ENCODE peak calls at places on chromosomes 12 and 14, in eight cellular contexts. O, R, C, I, M, J, F and A are unnamed samples.

GRCh38 chr14:64438181-64438839 is 27.0 kb upstream of the AKAP5 start:
- DNase-seq in O (peak), R (no peak), C (peak), I (no peak), M (no peak), J (peak), F (no peak), A (no peak)

GRCh38 chr14:23633160-23633701 is 2.9 kb upstream of the DHRS2 start:
- DNase-seq in O (no peak), R (no peak), C (no peak), I (no peak), M (peak), J (no peak), F (no peak), A (no peak)

GRCh38 chr12:90871697-90872096 is 83.3 kb downstream of the CCER1 start:
- DNase-seq in O (no peak), R (no peak), C (no peak), I (no peak), M (no peak), J (no peak), F (no peak), A (no peak)

GRCh38 chr14:61322011-61322798 is 826 bp downstream of the PRKCH start:
- DNase-seq in O (no peak), R (peak), C (no peak), I (peak), M (peak), J (no peak), F (no peak), A (no peak)

GRCh38 chr12:10362828-10363664 is 26.8 kb downstream of the KLRK1 start:
- DNase-seq in O (no peak), R (no peak), C (peak), I (peak), M (no peak), J (no peak), F (peak), A (peak)

GRCh38 chr14:72708708-72709475 is 185.0 kb downstream of the DPF3 start:
- DNase-seq in O (peak), R (no peak), C (no peak), I (no peak), M (no peak), J (no peak), F (no peak), A (no peak)

GRCh38 chr12:65015850-65016249 is 105.3 kb downstream of the WIF1 start:
- DNase-seq in O (no peak), R (no peak), C (no peak), I (no peak), M (no peak), J (no peak), F (no peak), A (no peak)

GRCh38 chr14:89678715-89679220 is 261.7 kb upstream of the FOXN3 start:
- DNase-seq in O (no peak), R (no peak), C (no peak), I (no peak), M (no peak), J (no peak), F (no peak), A (no peak)

GRCh38 chr12:71441350-71441748 is 1.8 kb downstream of the LGR5 start:
- DNase-seq in O (no peak), R (no peak), C (no peak), I (no peak), M (no peak), J (no peak), F (no peak), A (no peak)

GRCh38 chr14:70972107-70972976 is 65.1 kb downstream of the PCNX1 start:
- DNase-seq in O (peak), R (peak), C (peak), I (peak), M (peak), J (peak), F (peak), A (peak)

GRCh38 chr14:55593698-55594097 is 13.7 kb downstream of the KTN1 start:
- DNase-seq in O (no peak), R (no peak), C (no peak), I (no peak), M (no peak), J (no peak), F (no peak), A (peak)

GRCh38 chr14:92190768-92191167 is 69.0 kb downstream of the CPSF2 start:
- DNase-seq in O (no peak), R (peak), C (no peak), I (no peak), M (no peak), J (no peak), F (no peak), A (no peak)

GRCh38 chr12:99223554-99223953 is 424.0 kb upstream of the GARIN6 start:
- DNase-seq in O (no peak), R (no peak), C (no peak), I (peak), M (peak), J (no peak), F (no peak), A (no peak)

GRCh38 chr12:89451876-89452275 is 72.7 kb downstream of the GALNT4 start:
- DNase-seq in O (peak), R (no peak), C (peak), I (no peak), M (no peak), J (peak), F (peak), A (no peak)

GRCh38 chr12:80977356-80977755 is 39.6 kb upstream of the LIN7A start:
- DNase-seq in O (no peak), R (no peak), C (no peak), I (no peak), M (no peak), J (no peak), F (no peak), A (peak)

GRCh38 chr12:79255326-79255725 is 390.8 kb downstream of the SYT1 start:
- DNase-seq in O (peak), R (no peak), C (peak), I (no peak), M (no peak), J (peak), F (no peak), A (no peak)

GRCh38 chr14:74942608-74943007 is 12.8 kb downstream of the PGF start:
- DNase-seq in O (no peak), R (peak), C (no peak), I (peak), M (no peak), J (no peak), F (no peak), A (no peak)

GRCh38 chr12:68831272-68831671 is 23.3 kb downstream of the MDM2 start:
- DNase-seq in O (no peak), R (no peak), C (no peak), I (no peak), M (no peak), J (no peak), F (no peak), A (no peak)

GRCh38 chr12:12336511-12336910 is 13.5 kb downstream of the MANSC1 start:
- DNase-seq in O (no peak), R (no peak), C (no peak), I (no peak), M (no peak), J (no peak), F (no peak), A (no peak)

GRCh38 chr12:116454950-116455447 is 104.2 kb upstream of the MAP1LC3B2 start:
- DNase-seq in O (peak), R (no peak), C (peak), I (no peak), M (no peak), J (peak), F (no peak), A (no peak)

GRCh38 chr14:49962616-49963015 is 69.7 kb downstream of the ARF6 start:
- DNase-seq in O (peak), R (no peak), C (no peak), I (peak), M (no peak), J (no peak), F (no peak), A (no peak)

GRCh38 chr14:101088395-101088667 is 184.8 kb upstream of the RTL1 start:
- DNase-seq in O (no peak), R (no peak), C (no peak), I (no peak), M (no peak), J (no peak), F (no peak), A (no peak)

GRCh38 chr12:53840316-53840715 is 88.5 kb upstream of the CISTR start:
- DNase-seq in O (no peak), R (no peak), C (no peak), I (no peak), M (no peak), J (no peak), F (no peak), A (no peak)

GRCh38 chr14:94761348-94761998 is 8.4 kb downstream of the GSC start:
- DNase-seq in O (peak), R (no peak), C (peak), I (no peak), M (no peak), J (no peak), F (no peak), A (no peak)

GRCh38 chr14:101064121-101064661 is 160.7 kb upstream of the RTL1 start:
- DNase-seq in O (no peak), R (peak), C (no peak), I (no peak), M (no peak), J (no peak), F (no peak), A (no peak)

GRCh38 chr14:28294834-28295440 is 471.6 kb upstream of the FOXG1 start:
- DNase-seq in O (peak), R (no peak), C (no peak), I (no peak), M (peak), J (peak), F (peak), A (peak)

GRCh38 chr12:132740313-132740646 is 21.4 kb downstream of the ANKLE2 start:
- DNase-seq in O (no peak), R (no peak), C (no peak), I (no peak), M (no peak), J (no peak), F (no peak), A (no peak)